ENCODE peak calls at places on chromosomes 12 and 14, in seven cellular contexts. L is stomach, C is GM12878, A is Panc1, U is mammary epithelial cell, F is cardiac muscle cell, H is MM.1S. V is an unnamed sample.

GRCh38 chr12:49422038-49422575 is 54.8 kb downstream of the SPATS2 start:
- DNase-seq in F (no peak), A (no peak), U (no peak), C (no peak), H (no peak), L (no peak), V (no peak)

GRCh38 chr14:37246427-37246829 is 48.7 kb downstream of the MIPOL1 start:
- DNase-seq in F (peak), C (no peak), H (peak), A (no peak), U (peak), L (no peak), V (no peak)

GRCh38 chr12:25313591-25313990 is 62.9 kb upstream of the KRAS start:
- DNase-seq in C (no peak), U (peak), L (no peak), F (no peak), A (no peak), H (no peak), V (no peak)

GRCh38 chr12:24788886-24789285 is 160.0 kb downstream of the BCAT1 start:
- DNase-seq in C (no peak), F (no peak), H (no peak), U (no peak), A (no peak), L (no peak), V (no peak)

GRCh38 chr12:47967461-47968430 is 4.3 kb downstream of the TMEM106C start:
- DNase-seq in U (no peak), F (no peak), H (no peak), C (no peak), L (no peak), A (no peak), V (no peak)

GRCh38 chr14:74525361-74525851 is 31.8 kb downstream of the ISCA2 start:
- DNase-seq in F (no peak), H (peak), C (peak), U (no peak), A (no peak), L (no peak), V (no peak)

GRCh38 chr14:93926209-93926872 is 803 bp upstream of the FAM181A start:
- DNase-seq in A (no peak), U (no peak), F (no peak), L (no peak), H (no peak), C (no peak), V (peak)

GRCh38 chr12:45343269-45344051 is 127.6 kb downstream of the ANO6 start:
- DNase-seq in H (no peak), L (no peak), F (no peak), C (no peak), U (peak), A (no peak), V (no peak)

GRCh38 chr14:54737132-54737711 is 165.4 kb downstream of the GCH1 start:
- DNase-seq in H (no peak), F (no peak), A (no peak), U (peak), C (no peak), L (no peak), V (no peak)

GRCh38 chr12:90343966-90344365 is 611.0 kb downstream of the CCER1 start:
- DNase-seq in C (no peak), H (no peak), A (no peak), L (no peak), U (peak), F (no peak), V (no peak)

GRCh38 chr12:49496417-49497360 is 42.1 kb upstream of the KCNH3 start:
- DNase-seq in A (no peak), H (no peak), L (no peak), C (no peak), F (no peak), U (no peak), V (no peak)

GRCh38 chr14:44846232-44846824 is 115.4 kb downstream of the KLHL28 start:
- DNase-seq in H (peak), U (peak), C (peak), A (peak), L (no peak), F (peak), V (no peak)

GRCh38 chr12:85626031-85626781 is 210.0 kb downstream of the RASSF9 start:
- DNase-seq in L (no peak), A (no peak), F (no peak), H (no peak), C (no peak), U (peak), V (no peak)

GRCh38 chr12:673849-674248 is 10.6 kb upstream of the NINJ2 start:
- DNase-seq in C (no peak), U (no peak), H (no peak), F (no peak), A (no peak), L (no peak), V (no peak)

GRCh38 chr14:103686831-103687485 is 28.3 kb downstream of the XRCC3 start:
- DNase-seq in L (no peak), U (no peak), F (no peak), H (no peak), C (no peak), A (no peak), V (no peak)

GRCh38 chr14:78170203-78170602 is at the start of gene NRXN3:
- DNase-seq in A (no peak), L (no peak), C (no peak), F (peak), H (no peak), U (no peak), V (peak)

GRCh38 chr14:42002139-42002538 is 395.5 kb downstream of the LRFN5 start:
- DNase-seq in A (no peak), C (no peak), H (no peak), U (no peak), F (no peak), L (no peak), V (no peak)

GRCh38 chr12:124109760-124110159 is 136.7 kb downstream of the ZNF664 start:
- DNase-seq in H (peak), U (peak), C (peak), A (no peak), L (peak), F (no peak), V (no peak)

GRCh38 chr14:76304536-76305473 is 71.1 kb upstream of the ESRRB start:
- DNase-seq in F (no peak), H (no peak), A (no peak), L (no peak), U (no peak), C (no peak), V (no peak)

GRCh38 chr12:49121047-49121696 is 10.0 kb downstream of the TUBA1B start:
- DNase-seq in U (peak), A (peak), F (peak), L (peak), H (no peak), C (no peak), V (peak)

GRCh38 chr12:581321-581720 is 81.9 kb downstream of the NINJ2 start:
- DNase-seq in F (no peak), A (no peak), U (no peak), H (no peak), L (no peak), C (no peak), V (no peak)

GRCh38 chr14:43540948-43541347 is 966.1 kb downstream of the FSCB start:
- DNase-seq in F (peak), H (no peak), C (no peak), A (no peak), U (no peak), L (no peak), V (no peak)

GRCh38 chr14:60760648-60761364 is 26.2 kb downstream of the MNAT1 start:
- DNase-seq in L (no peak), A (no peak), U (peak), F (no peak), C (no peak), H (no peak), V (no peak)

GRCh38 chr12:69108024-69108423 is 131.3 kb upstream of the CPSF6 start:
- DNase-seq in H (no peak), U (no peak), A (no peak), C (no peak), L (no peak), F (no peak), V (no peak)

GRCh38 chr12:67689339-67689738 is 40.8 kb downstream of the DYRK2 start:
- DNase-seq in L (no peak), C (no peak), A (no peak), F (no peak), U (no peak), H (no peak), V (no peak)

GRCh38 chr14:100891501-100892445 is 11.7 kb downstream of the RTL1 start:
- DNase-seq in F (no peak), H (no peak), U (no peak), C (no peak), L (peak), A (no peak), V (no peak)

GRCh38 chr12:89370850-89371249 is 18.5 kb upstream of the DUSP6 start:
- DNase-seq in F (no peak), A (no peak), L (no peak), H (no peak), U (peak), C (no peak), V (no peak)

GRCh38 chr12:84243686-84244085 is 668.9 kb downstream of the SLC6A15 start:
- DNase-seq in L (no peak), C (no peak), F (no peak), U (no peak), A (no peak), H (no peak), V (no peak)

GRCh38 chr14:34199585-34199984 is 248.7 kb upstream of the EGLN3 start:
- DNase-seq in U (peak), L (no peak), C (no peak), F (no peak), H (no peak), A (no peak), V (no peak)

GRCh38 chr14:36524874-36525745 is 5.1 kb upstream of the NKX2-1 start:
- DNase-seq in A (no peak), F (peak), L (no peak), H (no peak), U (no peak), C (no peak), V (no peak)

GRCh38 chr14:68784995-68785816 is 7.7 kb downstream of the ZFP36L1 start:
- DNase-seq in H (no peak), F (no peak), C (no peak), U (peak), L (peak), A (no peak), V (no peak)

GRCh38 chr12:2283910-2284309 is 231.1 kb downstream of the CACNA1C start:
- DNase-seq in U (no peak), L (no peak), A (no peak), C (no peak), H (no peak), F (peak), V (no peak)

GRCh38 chr14:22748691-22749090 is 17.8 kb upstream of the OXA1L start:
- DNase-seq in C (no peak), H (no peak), A (no peak), F (no peak), L (no peak), U (no peak), V (no peak)

GRCh38 chr12:109944975-109945374 is 44.9 kb downstream of the TCHP start:
- DNase-seq in H (no peak), L (no peak), U (no peak), A (no peak), C (no peak), F (peak), V (no peak)

DNA sequence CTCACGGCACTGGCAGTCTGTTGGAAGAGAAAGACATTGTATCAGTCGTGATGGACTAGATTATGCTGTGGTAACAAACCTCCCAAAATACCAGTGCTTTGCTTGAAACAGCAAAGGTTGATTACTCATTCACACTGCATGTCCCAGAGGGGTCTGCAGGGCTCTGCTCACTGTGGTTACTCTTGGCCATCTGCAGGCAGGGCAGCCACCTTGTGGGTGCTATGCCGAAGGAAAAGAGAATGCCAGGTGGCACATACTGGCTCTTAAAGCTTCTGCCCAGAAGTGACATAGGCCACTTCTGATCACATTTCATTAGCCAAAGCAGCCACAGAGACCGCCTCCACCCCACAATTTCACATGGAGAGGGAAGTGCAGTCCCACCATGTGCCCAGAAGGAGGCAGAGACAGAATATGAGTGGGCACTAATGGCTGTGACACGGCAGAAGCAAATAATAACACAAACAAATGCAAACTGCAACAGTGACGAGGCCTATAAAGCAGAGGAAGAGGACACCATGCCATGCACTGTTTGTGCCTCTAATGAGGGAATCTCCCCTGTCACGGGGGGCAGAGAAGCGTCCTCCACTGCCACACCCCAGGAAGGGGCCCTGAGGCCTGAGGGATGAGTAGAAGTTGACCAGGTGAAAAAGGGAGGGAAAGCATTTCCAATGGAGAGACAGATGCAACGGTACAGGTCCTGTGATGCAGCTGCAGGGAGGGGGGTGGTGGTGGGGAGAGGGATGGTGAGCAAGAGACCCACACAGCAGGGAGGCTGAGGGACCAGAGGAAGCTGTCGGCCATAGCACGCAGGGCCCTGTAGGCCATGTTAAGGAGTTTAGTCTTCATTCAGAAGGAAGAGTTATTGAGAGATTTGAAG is 51.7 kb upstream of the KICS2 start:
- DNase-seq in L (no peak), F (no peak), C (no peak), H (peak), A (no peak), U (peak), V (no peak)
- TF ChIP-seq CTCF in L (no peak), F (peak), C (peak), H (peak), A (peak), U (peak), V (peak)

DNA sequence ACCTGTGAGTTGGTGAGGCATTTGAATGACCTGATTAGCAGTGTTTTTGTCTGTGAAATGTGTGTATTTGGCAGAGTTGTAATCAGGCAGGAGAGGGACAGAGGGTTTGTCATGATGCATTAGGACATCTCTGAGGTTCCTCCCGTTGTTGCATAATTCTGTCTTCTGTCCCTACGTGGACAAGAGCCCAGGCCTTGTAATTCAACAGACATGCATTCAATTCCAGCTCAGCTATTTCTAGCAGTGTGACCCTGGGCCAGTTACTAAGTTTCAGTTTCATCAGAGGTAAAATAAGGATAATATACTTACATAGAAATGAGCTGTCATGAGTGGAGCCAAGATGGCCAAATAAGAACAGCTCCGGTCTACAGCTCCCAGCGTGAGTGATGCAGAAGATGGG is 208.6 kb downstream of the SLC38A4 start:
- DNase-seq in H (peak), C (no peak), U (no peak), L (no peak), F (no peak), A (no peak), V (no peak)
- H3K27ac ChIP-seq in H (no peak), C (no peak), U (no peak), L (peak), F (no peak), A (no peak), V (no peak)

DNA sequence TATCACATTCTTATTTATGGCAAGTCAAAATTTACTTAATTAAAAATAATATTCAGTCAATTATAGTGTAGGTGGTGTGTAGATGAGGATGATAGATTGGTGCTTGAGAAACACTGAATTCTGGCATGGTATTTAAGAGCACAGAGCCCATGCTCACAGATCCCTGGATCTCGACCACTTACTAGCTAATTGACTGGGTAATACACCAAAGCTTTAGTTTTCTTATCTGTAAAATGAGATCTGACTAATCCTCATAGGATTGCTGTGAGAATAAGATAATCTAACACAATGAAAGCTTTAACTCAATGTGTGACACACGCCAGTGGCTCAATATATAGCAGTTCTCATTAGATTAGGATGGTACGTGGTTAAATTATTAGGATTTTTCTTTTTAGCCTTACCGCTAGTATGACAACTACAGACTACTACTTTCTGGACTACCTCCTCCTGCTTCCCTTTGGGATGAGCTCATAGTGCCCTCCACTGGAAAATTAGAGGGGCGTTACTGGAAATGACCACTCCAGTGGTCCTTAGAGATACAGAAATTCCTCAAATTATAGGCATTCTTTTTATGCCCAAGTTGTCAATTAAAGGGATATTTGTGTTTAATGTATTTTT is 482.8 kb upstream of the TBX3 start:
- DNase-seq in A (no peak), H (no peak), F (no peak), U (no peak), C (no peak), L (no peak), V (no peak)
- TF ChIP-seq CTCF in A (peak), H (no peak), F (peak), U (no peak), C (no peak), L (no peak), V (peak)

GRCh38 chr14:63486729-63487128 is 56.4 kb downstream of the PPP2R5E start:
- DNase-seq in A (no peak), C (no peak), H (no peak), U (no peak), L (no peak), F (no peak), V (no peak)

GRCh38 chr14:63487724-63488123 is 55.5 kb downstream of the PPP2R5E start:
- DNase-seq in H (no peak), C (no peak), F (no peak), U (no peak), L (no peak), A (no peak), V (no peak)

GRCh38 chr14:63493246-63493645 is 49.9 kb downstream of the PPP2R5E start:
- DNase-seq in C (no peak), F (peak), A (no peak), L (no peak), U (peak), H (no peak), V (no peak)

GRCh38 chr14:63496837-63497400 is 46.3 kb downstream of the PPP2R5E start:
- DNase-seq in F (peak), U (no peak), H (no peak), C (no peak), A (no peak), L (no peak), V (no peak)

DNA sequence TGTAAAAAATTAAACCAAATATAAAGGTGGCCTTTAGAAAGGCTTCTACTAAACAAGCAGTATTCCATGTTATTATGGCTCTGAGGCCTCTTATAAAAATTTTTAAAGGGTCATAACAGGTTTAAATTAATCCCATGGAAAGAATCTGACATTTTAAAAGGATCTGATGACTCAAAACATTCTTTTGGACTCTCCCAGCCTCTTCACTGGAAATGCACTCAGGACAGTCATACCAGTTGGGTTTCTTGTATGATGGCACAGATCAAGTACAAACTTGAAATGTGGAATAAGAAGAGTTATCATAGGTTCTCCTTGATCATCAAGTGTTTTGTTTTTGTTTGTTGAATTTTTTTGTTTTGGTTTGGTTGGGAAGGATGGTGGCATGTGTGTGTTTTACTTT is 50.8 kb downstream of the PPP2R5E start:
- DNase-seq in L (no peak), H (no peak), U (peak), A (no peak), F (no peak), C (no peak), V (no peak)
- H3K27ac ChIP-seq in L (peak), H (no peak), U (peak), A (no peak), F (peak), C (no peak), V (no peak)

DNA sequence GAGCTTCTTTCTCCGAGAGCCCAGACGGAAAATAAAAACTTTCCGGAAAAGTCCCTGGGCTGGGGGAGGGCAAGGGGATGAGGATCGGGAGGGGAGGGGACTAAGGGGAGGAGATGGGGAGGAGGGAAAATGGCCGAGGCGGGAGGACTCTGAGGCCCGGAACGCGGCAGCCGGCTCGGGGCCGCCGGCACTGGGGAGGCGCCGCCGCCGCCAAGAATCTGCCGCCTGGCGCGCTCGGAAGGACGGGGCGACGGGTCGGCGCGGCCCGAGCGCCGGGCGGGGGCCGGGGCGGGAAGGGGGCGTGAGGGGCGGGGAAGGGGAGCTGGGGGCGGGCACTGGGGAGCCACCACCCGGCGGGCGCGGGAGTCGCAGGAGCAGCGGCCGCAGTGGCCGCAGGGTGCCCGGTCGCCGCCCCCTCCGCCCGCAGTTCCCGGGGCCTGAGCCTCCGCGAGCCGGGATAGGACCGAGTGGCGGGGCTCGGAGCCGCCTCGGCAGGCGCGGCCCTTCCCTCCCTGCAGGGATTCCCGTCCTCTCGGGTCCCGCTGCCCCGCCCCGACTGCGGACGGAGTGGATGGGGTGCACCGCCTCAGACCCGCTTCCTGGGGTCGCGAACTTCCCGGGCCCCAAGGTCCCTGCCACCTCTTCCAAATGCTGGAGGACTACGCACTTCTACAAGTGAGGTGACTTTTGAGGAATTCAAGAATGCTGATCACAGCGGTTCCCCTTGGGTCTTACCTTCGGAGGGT is at the start of gene PRKD1:
- DNase-seq in U (peak), C (no peak), A (no peak), H (peak), F (peak), L (peak), V (peak)
- TF ChIP-seq CTCF in U (no peak), C (no peak), A (peak), H (no peak), F (no peak), L (no peak), V (peak)